ENCODE peak calls at places on chromosomes 3 and 15, in four cellular contexts. R is stimulated activated CD4-positive, alpha-beta T cell treated with anti-CD3 and anti-CD28 coated beads, Interleukin-12 subunit alpha, Interleukin-12 subunit beta, amount 100 ng/mL, for 48 hours; V is sciatic nerve; U is retina. X is an unnamed sample.

GRCh38 chr3:71311320-71312046 is 272.0 kb downstream of the FOXP1 start:
- DNase-seq in R (no peak), V (no peak), U (no peak), X (no peak)

GRCh38 chr15:33171202-33171601 is 23.3 kb downstream of the FMN1 start:
- DNase-seq in R (no peak), V (no peak), U (no peak), X (no peak)

GRCh38 chr3:177646749-177647148 is 449.5 kb upstream of the TBL1XR1 start:
- DNase-seq in R (no peak), V (no peak), U (no peak), X (no peak)

GRCh38 chr3:187743195-187744141 is 1.8 kb downstream of the BCL6 start:
- DNase-seq in R (peak; percentile 59), V (peak; percentile 89), U (peak; percentile 80), X (peak; percentile 62)

GRCh38 chr15:101641134-101641764 is 10.9 kb downstream of the TM2D3 start:
- DNase-seq in R (peak; percentile 61), V (peak; percentile 87), U (peak; percentile 69), X (peak; percentile 81)

GRCh38 chr3:128753715-128754114 is 27.7 kb downstream of the RAB7A start:
- DNase-seq in R (no peak), V (no peak), U (no peak), X (no peak)

GRCh38 chr3:187183210-187183862 is 13.9 kb upstream of the RTP1 start:
- DNase-seq in R (no peak), V (no peak), U (no peak), X (no peak)

GRCh38 chr3:15387171-15387581 is 40.2 kb downstream of the METTL6 start:
- DNase-seq in R (no peak), V (no peak), U (no peak), X (no peak)

GRCh38 chr3:165194477-165195135 is 1.6 kb downstream of the SLITRK3 start:
- DNase-seq in R (no peak), V (no peak), U (peak; percentile 68), X (peak; percentile 54)

GRCh38 chr3:8649757-8650156 is 5.2 kb upstream of the SSUH2 start:
- DNase-seq in R (no peak), V (no peak), U (no peak), X (no peak)

GRCh38 chr3:60475096-60475495 is 776.2 kb downstream of the FHIT start:
- DNase-seq in R (no peak), V (no peak), U (no peak), X (no peak)

GRCh38 chr3:14132689-14133088 is 7.8 kb downstream of the TMEM43 start:
- DNase-seq in R (no peak), V (no peak), U (no peak), X (no peak)

GRCh38 chr3:162938073-162938472 is 1441.5 kb downstream of the OTOL1 start:
- DNase-seq in R (no peak), V (no peak), U (no peak), X (no peak)

GRCh38 chr3:632571-633170 is 436.1 kb downstream of the CHL1 start:
- DNase-seq in R (peak; percentile 26), V (peak; percentile 53), U (peak; percentile 78), X (peak; percentile 92)

GRCh38 chr15:82263350-82263749 is 732 bp downstream of the SAXO2 start:
- DNase-seq in R (no peak), V (no peak), U (no peak), X (peak; percentile 19)